ENCODE peak calls at places on chromosomes 1 and 21, in seven cellular contexts. B is hepatocyte, J is OCI-LY7, Y is GM23338, F is neural progenitor cell, P is HCT116, G is SK-N-SH. A is an unnamed sample.

GRCh38 chr1:53572802-53573148 is 113.6 kb downstream of the DMRTB1 start:
- DNase-seq in B (no peak), J (no peak), G (no peak), P (no peak), F (no peak), Y (no peak), A (peak; percentile 15)

GRCh38 chr1:236302941-236303340 is 21.2 kb upstream of the ERO1B start:
- DNase-seq in G (no peak), F (no peak), P (no peak), Y (no peak), J (no peak), B (no peak), A (no peak)

GRCh38 chr1:209797978-209798639 is 7.8 kb downstream of the IRF6 start:
- DNase-seq in Y (peak; percentile 62), G (no peak), J (peak; percentile 28), B (no peak), F (no peak), P (no peak), A (peak; percentile 25)

GRCh38 chr21:32641715-32642698 is 29.8 kb upstream of the CFAP298 start:
- DNase-seq in J (no peak), P (no peak), Y (peak; percentile 16), B (no peak), G (no peak), F (no peak), A (no peak)

GRCh38 chr1:20964540-20965484 is 177.7 kb upstream of the HP1BP3 start:
- DNase-seq in P (no peak), J (peak; percentile 80), Y (peak; percentile 29), F (no peak), B (peak; percentile 46), G (no peak), A (peak; percentile 68)

GRCh38 chr1:185363205-185363604 is 46.2 kb upstream of the IVNS1ABP start:
- DNase-seq in Y (no peak), P (no peak), J (no peak), B (no peak), G (no peak), F (no peak), A (no peak)

GRCh38 chr1:3944621-3944914 is 44.5 kb upstream of the C1orf174 start:
- DNase-seq in G (no peak), P (no peak), B (no peak), F (no peak), J (no peak), Y (no peak), A (no peak)

GRCh38 chr1:165637427-165637826 is 6.4 kb downstream of the MGST3 start:
- DNase-seq in P (no peak), J (no peak), G (no peak), F (no peak), Y (peak; percentile 8), B (no peak), A (peak; percentile 85)

GRCh38 chr1:74010206-74010605 is 187.8 kb downstream of the LRRIQ3 start:
- DNase-seq in F (no peak), P (no peak), B (no peak), G (no peak), J (peak; percentile 4), Y (peak; percentile 25), A (peak; percentile 14)

GRCh38 chr1:27575861-27576331 is 28.0 kb downstream of the AHDC1 start:
- DNase-seq in G (peak; percentile 83), J (no peak), P (no peak), F (peak; percentile 83), Y (peak; percentile 85), B (peak; percentile 85), A (peak; percentile 51)

DNA sequence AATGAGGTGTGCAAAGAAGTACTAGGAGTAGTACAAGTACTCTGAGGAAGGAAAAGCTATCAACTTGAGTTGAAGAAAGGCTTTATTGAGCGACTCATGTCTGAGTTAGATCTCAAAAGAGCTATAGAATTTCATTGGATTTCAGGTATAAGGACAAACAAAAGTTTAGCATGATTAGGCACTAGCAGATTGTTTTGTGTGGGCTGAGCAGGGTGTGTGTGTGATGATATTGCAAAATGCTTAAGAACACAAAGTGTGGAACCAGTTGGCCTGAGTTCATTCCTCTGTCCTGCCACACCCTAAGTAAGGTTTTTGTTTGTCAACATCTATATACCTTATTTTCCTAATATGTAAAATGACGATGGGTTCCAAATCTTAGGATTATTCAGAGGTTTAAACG is 158.9 kb downstream of the KCNK2 start:
- DNase-seq in F (no peak), B (no peak), J (no peak), G (no peak), P (no peak), Y (no peak), A (peak; percentile 68)
- TF ChIP-seq EZH2phosphoT487 in F (no peak), B (no peak), J (no peak), G (no peak), P (no peak), Y (no peak), A (no peak)

GRCh38 chr1:151143986-151144385 is 2.4 kb downstream of the SEMA6C start:
- DNase-seq in F (peak; percentile 29), G (peak; percentile 13), P (no peak), B (no peak), Y (peak; percentile 62), J (no peak), A (no peak)
- H3K4me3 ChIP-seq in F (peak overlapping the region; percentile 8), G (no peak overlapping the region), P (no peak overlapping the region), B (no peak overlapping the region), Y (peak overlapping the region; percentile 96), J (no peak overlapping the region), A (no peak overlapping the region)

GRCh38 chr1:203043830-203044545 is 17.7 kb downstream of the PPFIA4 start:
- DNase-seq in J (no peak), Y (no peak), F (no peak), G (no peak), P (no peak), B (no peak), A (no peak)
- H3K4me1 ChIP-seq in J (no peaks in the 10 kb centered on the region), Y (peaks cover 13% of the 10 kb centered on the region), F (peaks cover 2% of the 10 kb centered on the region), G (peaks cover 14% of the 10 kb centered on the region), P (peaks cover 34% of the 10 kb centered on the region), B (peaks cover 11% of the 10 kb centered on the region), A (peaks cover 7% of the 10 kb centered on the region)

DNA sequence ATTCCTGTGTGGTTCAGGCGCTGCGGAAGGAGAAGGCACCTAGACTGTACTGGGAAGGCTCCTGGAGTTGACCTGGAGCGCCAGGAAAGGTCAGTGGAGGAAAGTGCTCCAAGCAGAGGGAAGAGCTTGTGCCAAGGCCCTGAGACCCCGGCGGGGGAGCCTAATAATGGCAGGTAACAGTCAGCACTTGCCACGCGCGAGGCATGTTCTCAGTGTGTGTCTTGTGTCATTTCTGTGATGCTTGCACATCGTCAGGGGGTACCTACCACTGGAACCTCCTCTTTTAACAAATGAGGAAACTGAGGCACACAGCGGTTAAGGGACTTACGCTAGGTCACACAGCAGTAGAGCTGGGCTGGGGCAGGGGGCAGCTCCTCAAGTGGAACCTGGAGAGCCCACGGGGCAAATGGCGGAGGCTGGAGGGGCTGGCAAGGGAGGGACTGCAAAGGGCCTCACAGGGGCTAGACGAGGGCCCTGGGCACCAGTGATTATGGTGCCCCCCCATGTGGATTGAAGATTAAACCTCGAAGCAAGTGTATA is 976 bp upstream of the BMP8B start:
- DNase-seq in F (no peak), B (no peak), G (no peak), Y (no peak), J (no peak), P (no peak), A (no peak)
- TF ChIP-seq EZH2phosphoT487 in F (peak; percentile 37), B (no peak), G (no peak), Y (no peak), J (no peak), P (no peak), A (no peak)

GRCh38 chr21:45248301-45248892 is 39.3 kb downstream of the POFUT2 start:
- DNase-seq in G (no peak), B (no peak), P (no peak), J (no peak), F (no peak), Y (no peak), A (no peak)
- H3K4me3 ChIP-seq in G (peak overlapping the region; percentile 43), B (no peak overlapping the region), P (no peak overlapping the region), J (no peak overlapping the region), F (peak overlapping the region; percentile 0), Y (no peak overlapping the region), A (peak overlapping the region; percentile 44)

DNA sequence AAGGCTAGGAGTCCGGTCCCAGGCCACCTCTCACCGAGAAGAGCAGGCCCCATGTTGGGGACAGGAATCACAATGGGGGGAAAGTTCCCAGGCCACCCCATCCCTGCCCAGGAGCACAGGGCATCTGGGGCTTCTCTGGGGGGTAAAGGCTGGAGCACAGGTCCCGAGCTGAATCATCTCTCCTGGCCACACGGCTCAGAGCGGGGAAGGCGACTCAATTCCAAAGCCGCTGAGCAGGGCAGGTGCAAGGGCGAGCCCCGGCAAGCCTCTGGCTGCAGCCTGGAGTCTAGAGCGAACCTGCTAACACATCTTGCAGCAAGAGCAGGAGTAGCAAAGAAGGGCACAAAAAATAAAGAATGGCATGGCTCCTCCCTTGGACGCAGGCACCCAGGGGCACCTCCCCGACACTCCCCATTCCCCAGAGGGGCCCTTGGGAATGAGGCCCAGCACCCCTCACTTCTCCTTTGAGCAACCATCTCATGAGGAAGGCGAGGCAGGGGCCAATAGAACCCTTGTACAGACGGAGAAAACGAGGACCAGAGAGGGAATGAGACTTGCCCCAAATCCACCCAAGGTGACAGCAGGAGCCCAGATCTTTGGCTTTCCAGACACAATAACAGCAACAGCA is 20.6 kb upstream of the ALDH4A1 start:
- DNase-seq in J (no peak), Y (no peak), B (no peak), F (no peak), G (no peak), P (no peak), A (peak; percentile 21)
- H3K4me1 ChIP-seq in J (peaks cover 17% of the 10 kb centered on the region), Y (no peaks in the 10 kb centered on the region), B (peaks cover 28% of the 10 kb centered on the region), F (peaks cover 19% of the 10 kb centered on the region), G (peaks cover 40% of the 10 kb centered on the region), P (peaks cover 57% of the 10 kb centered on the region), A (peaks cover 60% of the 10 kb centered on the region)